ENCODE peak calls at places on chromosomes 4 and X, in nine cellular contexts. P is mammary epithelial cell, N is fibroblast of lung, K is neural progenitor cell, V is GM23248, I is GM12878, J is HepG2, Z is mesendoderm, U is H9. T is an unnamed sample.

GRCh38 chr4:22634541-22635181 is 58.1 kb upstream of the GBA3 start:
- DNase-seq in P (peak), U (no peak), J (no peak), I (no peak), N (no peak), Z (no peak), K (no peak), V (peak), T (no peak)

GRCh38 chrX:78384486-78384885 is 57.1 kb upstream of the CYSLTR1 start:
- DNase-seq in Z (no peak), P (peak), N (no peak), J (no peak), K (no peak), V (no peak), U (no peak), I (no peak), T (no peak)

GRCh38 chrX:15475021-15475420 is 18.1 kb downstream of the PIR start:
- DNase-seq in I (no peak), V (peak), J (no peak), P (peak), U (no peak), K (no peak), Z (no peak), N (no peak), T (no peak)

GRCh38 chrX:78712381-78712780 is 35.1 kb upstream of the LPAR4 start:
- DNase-seq in J (no peak), K (no peak), U (no peak), Z (no peak), N (no peak), V (no peak), P (no peak), I (no peak), T (no peak)

GRCh38 chr4:42018451-42018850 is 28.1 kb downstream of the SLC30A9 start:
- DNase-seq in K (no peak), N (peak), I (no peak), V (no peak), Z (no peak), U (no peak), J (no peak), P (no peak), T (no peak)

GRCh38 chr4:155535802-155536454 is 130.7 kb upstream of the GUCY1A1 start:
- DNase-seq in U (no peak), I (no peak), K (no peak), J (no peak), P (no peak), N (no peak), V (no peak), Z (peak), T (no peak)

GRCh38 chr4:144820115-144820514 is 174.2 kb downstream of the HHIP start:
- DNase-seq in N (peak), I (no peak), V (peak), Z (peak), J (no peak), U (no peak), P (peak), K (no peak), T (peak)

GRCh38 chrX:331772-332495 is 13.3 kb upstream of the GTPBP6 start:
- DNase-seq in N (no peak), P (no peak), Z (no peak), U (no peak), V (no peak), J (no peak), K (no peak), I (no peak), T (no peak)

GRCh38 chrX:76893930-76894329 is 466.4 kb downstream of the MAGEE1 start:
- DNase-seq in V (peak), P (no peak), Z (no peak), N (no peak), K (no peak), I (no peak), U (no peak), J (no peak), T (no peak)

GRCh38 chrX:40154853-40155616 is 57.3 kb upstream of the BCOR start:
- DNase-seq in N (peak), K (peak), Z (peak), P (no peak), I (no peak), U (peak), J (peak), V (peak), T (peak)

GRCh38 chr4:163157157-163157556 is 9.5 kb downstream of the NAF1 start:
- DNase-seq in I (no peak), U (no peak), V (peak), P (peak), K (no peak), N (peak), Z (no peak), J (no peak), T (peak)

GRCh38 chr4:8725071-8725841 is 132.7 kb downstream of the CPZ start:
- DNase-seq in V (no peak), J (no peak), K (no peak), N (no peak), I (no peak), Z (peak), P (no peak), U (peak), T (no peak)

GRCh38 chr4:54231419-54232150 is 2.5 kb downstream of the PDGFRA start:
- DNase-seq in P (no peak), J (no peak), Z (peak), V (peak), I (no peak), U (peak), K (peak), N (peak), T (peak)

GRCh38 chr4:54230479-54231418 is 1.7 kb downstream of the PDGFRA start:
- DNase-seq in P (no peak), U (peak), J (no peak), K (peak), Z (peak), V (peak), I (no peak), N (peak), T (no peak)

GRCh38 chr4:54233128-54233696 is 4.1 kb downstream of the PDGFRA start:
- DNase-seq in U (peak), N (peak), Z (peak), K (peak), I (no peak), P (peak), V (peak), J (peak), T (peak)

GRCh38 chr4:54233697-54234496 is 4.8 kb downstream of the PDGFRA start:
- DNase-seq in Z (peak), I (no peak), U (peak), N (peak), J (peak), K (peak), V (peak), P (peak), T (peak)

GRCh38 chr4:54232151-54232688 is 3.1 kb downstream of the PDGFRA start:
- DNase-seq in N (peak), P (no peak), I (no peak), J (no peak), V (peak), K (peak), U (no peak), Z (peak), T (no peak)
- H3K9ac ChIP-seq in N (peak), P (no peak), I (no peak), J (no peak), V (peak), K (no peak), U (no peak), Z (peak), T (peak)

GRCh38 chrX:54173791-54174190 is 9.3 kb downstream of the FAM120C start:
- DNase-seq in N (no peak), U (no peak), Z (no peak), V (no peak), K (no peak), I (no peak), J (no peak), P (no peak), T (no peak)

GRCh38 chrX:54166915-54167314 is 16.1 kb downstream of the FAM120C start:
- DNase-seq in V (no peak), K (no peak), U (no peak), Z (no peak), N (peak), P (no peak), I (no peak), J (no peak), T (no peak)

GRCh38 chrX:54171527-54171926 is 11.5 kb downstream of the FAM120C start:
- DNase-seq in I (no peak), N (peak), K (no peak), U (no peak), J (no peak), V (peak), Z (no peak), P (no peak), T (no peak)

GRCh38 chrX:54172455-54172854 is 10.6 kb downstream of the FAM120C start:
- DNase-seq in I (no peak), U (no peak), K (no peak), Z (no peak), V (no peak), P (no peak), N (no peak), J (no peak), T (no peak)

DNA sequence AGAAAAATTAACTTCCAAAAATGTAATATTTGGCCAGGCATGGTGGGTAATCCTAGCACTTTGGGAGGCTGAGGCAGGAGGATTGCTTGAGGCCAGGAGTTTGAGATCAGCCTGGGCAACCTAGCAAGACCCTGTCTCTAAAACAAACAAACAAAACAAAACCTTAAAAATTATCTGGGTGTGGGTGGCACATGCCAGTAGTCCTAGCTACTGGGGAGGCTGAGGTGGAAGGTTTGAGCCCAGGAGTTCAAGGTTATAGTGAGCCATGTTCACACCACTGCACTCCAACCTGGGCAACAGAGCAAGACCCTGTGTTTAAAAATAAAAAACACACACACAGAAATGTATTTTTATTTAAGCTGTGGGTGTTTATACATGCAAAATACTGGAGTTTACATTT is 12.0 kb downstream of the FAM120C start:
- DNase-seq in N (no peak), K (no peak), V (no peak), Z (no peak), P (no peak), U (no peak), J (no peak), I (no peak), T (no peak)
- H3K9ac ChIP-seq in N (no peak), K (no peak), V (no peak), Z (no peak), P (no peak), U (no peak), J (no peak), I (no peak), T (no peak)

GRCh38 chr4:15742637-15743036 is 35.5 kb upstream of the CD38 start:
- DNase-seq in V (no peak), J (no peak), U (no peak), N (no peak), K (no peak), P (no peak), Z (no peak), I (no peak), T (no peak)
- H3K9ac ChIP-seq in V (no peak), J (no peak), U (no peak), N (no peak), K (no peak), P (no peak), Z (no peak), I (no peak), T (no peak)

DNA sequence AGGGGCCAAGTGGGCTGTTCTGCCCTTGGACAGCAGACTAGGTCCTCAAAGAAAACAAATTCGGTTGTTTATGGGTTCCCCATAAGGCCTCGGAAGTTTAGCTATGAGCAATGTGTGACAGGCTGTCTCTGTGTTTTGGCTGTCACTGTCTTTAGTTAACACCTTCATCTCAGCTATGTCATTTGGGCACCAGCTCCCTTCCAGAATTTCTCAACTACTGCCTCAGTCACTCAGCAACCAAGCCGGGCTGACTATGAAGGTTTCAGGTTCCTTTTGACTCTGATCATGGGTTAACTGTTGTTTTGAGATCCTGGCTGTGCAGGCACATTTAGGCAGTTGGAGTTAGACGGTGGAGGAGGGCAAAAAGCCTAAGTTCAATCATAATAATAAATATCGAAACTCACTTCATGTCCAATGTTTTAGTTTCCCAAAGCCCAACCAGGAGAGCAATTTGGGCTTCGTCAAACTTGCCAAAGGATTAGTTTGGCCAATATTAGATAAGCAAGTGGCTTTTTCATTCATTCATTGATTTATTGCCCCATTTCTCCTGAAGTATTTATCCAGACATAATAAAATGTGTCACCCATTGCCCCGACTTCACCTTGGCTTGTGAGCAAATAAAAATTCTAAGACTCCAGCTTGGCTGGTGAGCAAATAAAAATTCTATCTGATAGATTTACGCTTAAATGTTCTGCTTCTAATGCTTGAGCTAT is 9.1 kb upstream of the PAGE1 start:
- DNase-seq in V (no peak), U (no peak), P (no peak), K (no peak), N (no peak), J (no peak), Z (no peak), I (no peak), T (no peak)
- H3K9ac ChIP-seq in V (no peak), U (no peak), P (no peak), K (no peak), N (no peak), J (no peak), Z (no peak), I (no peak), T (no peak)

GRCh38 chr4:122788935-122789334 is 37.7 kb upstream of the FGF2 start:
- DNase-seq in I (no peak), U (no peak), P (no peak), V (no peak), K (no peak), N (no peak), J (no peak), Z (no peak), T (no peak)

GRCh38 chr4:122783301-122784215 is 43.1 kb upstream of the FGF2 start:
- DNase-seq in P (peak), V (peak), N (peak), J (peak), Z (peak), U (peak), K (peak), I (no peak), T (peak)

GRCh38 chr4:122785099-122785498 is 41.5 kb upstream of the FGF2 start:
- DNase-seq in V (no peak), Z (no peak), P (no peak), K (no peak), J (no peak), U (no peak), N (no peak), I (no peak), T (no peak)

GRCh38 chr4:122787940-122788339 is 38.7 kb upstream of the FGF2 start:
- DNase-seq in J (no peak), I (no peak), V (no peak), P (no peak), N (no peak), U (no peak), K (no peak), Z (no peak), T (no peak)

DNA sequence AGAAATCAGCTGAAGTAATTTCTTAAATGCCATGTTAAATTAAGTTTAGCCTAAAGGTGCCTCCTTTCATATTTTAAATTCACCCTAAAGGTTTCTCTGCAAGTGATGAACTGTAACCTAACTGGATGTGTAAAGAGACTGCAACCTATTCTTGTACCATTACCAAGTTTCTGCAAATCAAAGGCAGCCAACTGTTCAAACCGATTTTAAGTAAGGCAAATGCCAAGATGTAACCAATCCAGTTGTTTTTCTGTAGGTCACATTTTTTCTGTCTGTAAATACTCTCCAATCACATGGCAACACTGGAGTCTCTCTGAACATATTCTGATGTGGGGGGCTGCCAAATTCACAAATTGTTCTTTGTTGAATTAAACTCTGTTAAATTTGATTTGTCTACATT is 42.4 kb upstream of the FGF2 start:
- DNase-seq in P (no peak), J (no peak), U (no peak), N (no peak), V (no peak), K (no peak), Z (no peak), I (no peak), T (no peak)
- H3K9ac ChIP-seq in P (no peak), J (no peak), U (no peak), N (no peak), V (peak), K (no peak), Z (no peak), I (no peak), T (no peak)

GRCh38 chr4:107255114-107255513 is 219.0 kb upstream of the DKK2 start:
- DNase-seq in P (no peak), N (no peak), I (no peak), U (no peak), J (no peak), V (peak), K (no peak), Z (no peak), T (no peak)
- H3K9ac ChIP-seq in P (no peak), N (no peak), I (no peak), U (no peak), J (no peak), V (no peak), K (no peak), Z (no peak), T (no peak)

GRCh38 chrX:13000311-13000811 is 25.5 kb downstream of the TMSB4X start:
- DNase-seq in U (no peak), Z (no peak), P (no peak), V (no peak), I (peak), K (no peak), J (no peak), N (no peak), T (no peak)
- H3K9ac ChIP-seq in U (no peak), Z (no peak), P (no peak), V (no peak), I (peak), K (no peak), J (no peak), N (no peak), T (no peak)

GRCh38 chr4:120948382-120948781 is 25.9 kb upstream of the PRDM5 start:
- DNase-seq in P (peak), Z (peak), V (no peak), N (no peak), I (no peak), J (no peak), U (no peak), K (no peak), T (no peak)
- H3K9ac ChIP-seq in P (no peak), Z (no peak), V (no peak), N (no peak), I (no peak), J (no peak), U (no peak), K (no peak), T (no peak)

GRCh38 chr4:80154547-80154933 is 42.8 kb upstream of the PRDM8 start:
- DNase-seq in U (no peak), I (no peak), V (no peak), Z (no peak), J (no peak), N (no peak), P (no peak), K (no peak), T (no peak)
- H3K9ac ChIP-seq in U (no peak), I (no peak), V (peak), Z (no peak), J (no peak), N (no peak), P (no peak), K (no peak), T (no peak)